ENCODE peak calls at places on chromosomes 5 and 9, in four cellular contexts. One of them, this sample, is unnamed.

GRCh38 chr9:135906291-135907005 is 898 bp downstream of the CAMSAP1 start:
- DNase-seq in stimulated activated CD8-positive, alpha-beta memory T cell treated with anti-CD3 and anti-CD28 coated beads, Interleukin-15, amount 100 ng/mL, for 4 hours: no peak
- DNase-seq in NAMALWA: no peak
- DNase-seq in T-helper 22 cell: no peak
- DNase-seq in this sample: peak

GRCh38 chr9:90896231-90896630 is 94.6 kb downstream of the SYK start:
- DNase-seq in stimulated activated CD8-positive, alpha-beta memory T cell treated with anti-CD3 and anti-CD28 coated beads, Interleukin-15, amount 100 ng/mL, for 4 hours: no peak
- DNase-seq in NAMALWA: no peak
- DNase-seq in T-helper 22 cell: no peak
- DNase-seq in this sample: no peak

GRCh38 chr9:38432922-38433510 is 8.8 kb upstream of the IGFBPL1 start:
- DNase-seq in stimulated activated CD8-positive, alpha-beta memory T cell treated with anti-CD3 and anti-CD28 coated beads, Interleukin-15, amount 100 ng/mL, for 4 hours: no peak
- DNase-seq in NAMALWA: peak
- DNase-seq in T-helper 22 cell: no peak
- DNase-seq in this sample: no peak

GRCh38 chr5:36741138-36741537 is 134.7 kb downstream of the SLC1A3 start:
- DNase-seq in stimulated activated CD8-positive, alpha-beta memory T cell treated with anti-CD3 and anti-CD28 coated beads, Interleukin-15, amount 100 ng/mL, for 4 hours: no peak
- DNase-seq in NAMALWA: no peak
- DNase-seq in T-helper 22 cell: no peak
- DNase-seq in this sample: no peak

GRCh38 chr9:120625222-120625621 is 45.3 kb upstream of the CDK5RAP2 start:
- DNase-seq in stimulated activated CD8-positive, alpha-beta memory T cell treated with anti-CD3 and anti-CD28 coated beads, Interleukin-15, amount 100 ng/mL, for 4 hours: no peak
- DNase-seq in NAMALWA: no peak
- DNase-seq in T-helper 22 cell: no peak
- DNase-seq in this sample: no peak

GRCh38 chr5:147046226-147046625 is 167.7 kb upstream of the PPP2R2B start:
- DNase-seq in stimulated activated CD8-positive, alpha-beta memory T cell treated with anti-CD3 and anti-CD28 coated beads, Interleukin-15, amount 100 ng/mL, for 4 hours: no peak
- DNase-seq in NAMALWA: no peak
- DNase-seq in T-helper 22 cell: no peak
- DNase-seq in this sample: no peak

GRCh38 chr5:96391921-96392320 is 41.1 kb downstream of the PCSK1 start:
- DNase-seq in stimulated activated CD8-positive, alpha-beta memory T cell treated with anti-CD3 and anti-CD28 coated beads, Interleukin-15, amount 100 ng/mL, for 4 hours: no peak
- DNase-seq in NAMALWA: no peak
- DNase-seq in T-helper 22 cell: no peak
- DNase-seq in this sample: no peak

GRCh38 chr5:10559151-10559550 is 4.7 kb upstream of the ANKRD33B start:
- DNase-seq in stimulated activated CD8-positive, alpha-beta memory T cell treated with anti-CD3 and anti-CD28 coated beads, Interleukin-15, amount 100 ng/mL, for 4 hours: no peak
- DNase-seq in NAMALWA: no peak
- DNase-seq in T-helper 22 cell: no peak
- DNase-seq in this sample: peak

GRCh38 chr5:129459485-129460120 is 495 bp upstream of the ADAMTS19 start:
- DNase-seq in stimulated activated CD8-positive, alpha-beta memory T cell treated with anti-CD3 and anti-CD28 coated beads, Interleukin-15, amount 100 ng/mL, for 4 hours: no peak
- DNase-seq in NAMALWA: no peak
- DNase-seq in T-helper 22 cell: no peak
- DNase-seq in this sample: no peak

GRCh38 chr5:65506961-65507360 is 25.2 kb upstream of the ADAMTS6 start:
- DNase-seq in stimulated activated CD8-positive, alpha-beta memory T cell treated with anti-CD3 and anti-CD28 coated beads, Interleukin-15, amount 100 ng/mL, for 4 hours: no peak
- DNase-seq in NAMALWA: no peak
- DNase-seq in T-helper 22 cell: no peak
- DNase-seq in this sample: no peak

GRCh38 chr5:128216860-128217531 is 133.4 kb downstream of the SLC12A2 start:
- DNase-seq in stimulated activated CD8-positive, alpha-beta memory T cell treated with anti-CD3 and anti-CD28 coated beads, Interleukin-15, amount 100 ng/mL, for 4 hours: no peak
- DNase-seq in NAMALWA: no peak
- DNase-seq in T-helper 22 cell: no peak
- DNase-seq in this sample: no peak

GRCh38 chr5:107135391-107135790 is 535.3 kb downstream of the EFNA5 start:
- DNase-seq in stimulated activated CD8-positive, alpha-beta memory T cell treated with anti-CD3 and anti-CD28 coated beads, Interleukin-15, amount 100 ng/mL, for 4 hours: no peak
- DNase-seq in NAMALWA: no peak
- DNase-seq in T-helper 22 cell: no peak
- DNase-seq in this sample: no peak

GRCh38 chr9:115220339-115221009 is 102.5 kb upstream of the TNC start:
- DNase-seq in stimulated activated CD8-positive, alpha-beta memory T cell treated with anti-CD3 and anti-CD28 coated beads, Interleukin-15, amount 100 ng/mL, for 4 hours: no peak
- DNase-seq in NAMALWA: no peak
- DNase-seq in T-helper 22 cell: no peak
- DNase-seq in this sample: no peak

GRCh38 chr9:122125891-122126331 is 32.8 kb upstream of the TTLL11 start:
- DNase-seq in stimulated activated CD8-positive, alpha-beta memory T cell treated with anti-CD3 and anti-CD28 coated beads, Interleukin-15, amount 100 ng/mL, for 4 hours: no peak
- DNase-seq in NAMALWA: no peak
- DNase-seq in T-helper 22 cell: no peak
- DNase-seq in this sample: peak

GRCh38 chr9:87812375-87813118 is 70.1 kb upstream of the SPATA31E1 start:
- DNase-seq in stimulated activated CD8-positive, alpha-beta memory T cell treated with anti-CD3 and anti-CD28 coated beads, Interleukin-15, amount 100 ng/mL, for 4 hours: no peak
- DNase-seq in NAMALWA: no peak
- DNase-seq in T-helper 22 cell: no peak
- DNase-seq in this sample: no peak

GRCh38 chr5:173498871-173499470 is 117.5 kb downstream of the BOD1 start:
- DNase-seq in stimulated activated CD8-positive, alpha-beta memory T cell treated with anti-CD3 and anti-CD28 coated beads, Interleukin-15, amount 100 ng/mL, for 4 hours: no peak
- DNase-seq in NAMALWA: no peak
- DNase-seq in T-helper 22 cell: no peak
- DNase-seq in this sample: no peak

GRCh38 chr5:146813748-146814147 is 64.8 kb downstream of the PPP2R2B start:
- DNase-seq in stimulated activated CD8-positive, alpha-beta memory T cell treated with anti-CD3 and anti-CD28 coated beads, Interleukin-15, amount 100 ng/mL, for 4 hours: no peak
- DNase-seq in NAMALWA: no peak
- DNase-seq in T-helper 22 cell: no peak
- DNase-seq in this sample: no peak

GRCh38 chr9:36543916-36544315 is 28.8 kb upstream of the MELK start:
- DNase-seq in stimulated activated CD8-positive, alpha-beta memory T cell treated with anti-CD3 and anti-CD28 coated beads, Interleukin-15, amount 100 ng/mL, for 4 hours: no peak
- DNase-seq in NAMALWA: no peak
- DNase-seq in T-helper 22 cell: no peak
- DNase-seq in this sample: peak

GRCh38 chr9:98117984-98118639 is 910 bp downstream of the TRIM14 start:
- DNase-seq in stimulated activated CD8-positive, alpha-beta memory T cell treated with anti-CD3 and anti-CD28 coated beads, Interleukin-15, amount 100 ng/mL, for 4 hours: no peak
- DNase-seq in NAMALWA: peak
- DNase-seq in T-helper 22 cell: no peak
- DNase-seq in this sample: no peak

GRCh38 chr5:99032234-99033013 is 103.6 kb upstream of the CHD1 start:
- DNase-seq in stimulated activated CD8-positive, alpha-beta memory T cell treated with anti-CD3 and anti-CD28 coated beads, Interleukin-15, amount 100 ng/mL, for 4 hours: no peak
- DNase-seq in NAMALWA: peak
- DNase-seq in T-helper 22 cell: no peak
- DNase-seq in this sample: no peak

GRCh38 chr9:124503713-124504529 is 3.3 kb downstream of the NR5A1 start:
- DNase-seq in stimulated activated CD8-positive, alpha-beta memory T cell treated with anti-CD3 and anti-CD28 coated beads, Interleukin-15, amount 100 ng/mL, for 4 hours: no peak
- DNase-seq in NAMALWA: no peak
- DNase-seq in T-helper 22 cell: no peak
- DNase-seq in this sample: no peak

GRCh38 chr9:68794898-68795297 is 89.9 kb downstream of the PIP5K1B start:
- DNase-seq in stimulated activated CD8-positive, alpha-beta memory T cell treated with anti-CD3 and anti-CD28 coated beads, Interleukin-15, amount 100 ng/mL, for 4 hours: no peak
- DNase-seq in NAMALWA: no peak
- DNase-seq in T-helper 22 cell: no peak
- DNase-seq in this sample: no peak

GRCh38 chr5:62256161-62257017 is 49.6 kb upstream of the KIF2A start:
- DNase-seq in stimulated activated CD8-positive, alpha-beta memory T cell treated with anti-CD3 and anti-CD28 coated beads, Interleukin-15, amount 100 ng/mL, for 4 hours: no peak
- DNase-seq in NAMALWA: peak
- DNase-seq in T-helper 22 cell: no peak
- DNase-seq in this sample: no peak

GRCh38 chr9:124363326-124364096 is 51.7 kb downstream of the PSMB7 start:
- DNase-seq in stimulated activated CD8-positive, alpha-beta memory T cell treated with anti-CD3 and anti-CD28 coated beads, Interleukin-15, amount 100 ng/mL, for 4 hours: no peak
- DNase-seq in NAMALWA: no peak
- DNase-seq in T-helper 22 cell: no peak
- DNase-seq in this sample: no peak

GRCh38 chr5:151870820-151871219 is 53.8 kb downstream of the GLRA1 start:
- DNase-seq in stimulated activated CD8-positive, alpha-beta memory T cell treated with anti-CD3 and anti-CD28 coated beads, Interleukin-15, amount 100 ng/mL, for 4 hours: no peak
- DNase-seq in NAMALWA: no peak
- DNase-seq in T-helper 22 cell: no peak
- DNase-seq in this sample: no peak

GRCh38 chr5:142871056-142871879 is 101.1 kb downstream of the ARHGAP26 start:
- DNase-seq in stimulated activated CD8-positive, alpha-beta memory T cell treated with anti-CD3 and anti-CD28 coated beads, Interleukin-15, amount 100 ng/mL, for 4 hours: no peak
- DNase-seq in NAMALWA: no peak
- DNase-seq in T-helper 22 cell: no peak
- DNase-seq in this sample: no peak

GRCh38 chr9:126160067-126160853 is 166.4 kb upstream of the MVB12B start:
- DNase-seq in stimulated activated CD8-positive, alpha-beta memory T cell treated with anti-CD3 and anti-CD28 coated beads, Interleukin-15, amount 100 ng/mL, for 4 hours: no peak
- DNase-seq in NAMALWA: no peak
- DNase-seq in T-helper 22 cell: no peak
- DNase-seq in this sample: no peak

GRCh38 chr5:43193171-43193951 is 1.3 kb downstream of the NIM1K start:
- DNase-seq in stimulated activated CD8-positive, alpha-beta memory T cell treated with anti-CD3 and anti-CD28 coated beads, Interleukin-15, amount 100 ng/mL, for 4 hours: no peak
- DNase-seq in NAMALWA: peak
- DNase-seq in T-helper 22 cell: no peak
- DNase-seq in this sample: no peak

GRCh38 chr5:76431779-76432178 is 28.7 kb downstream of the IQGAP2 start:
- DNase-seq in stimulated activated CD8-positive, alpha-beta memory T cell treated with anti-CD3 and anti-CD28 coated beads, Interleukin-15, amount 100 ng/mL, for 4 hours: no peak
- DNase-seq in NAMALWA: no peak
- DNase-seq in T-helper 22 cell: no peak
- DNase-seq in this sample: no peak

GRCh38 chr9:120886490-120886967 is 9.5 kb upstream of the PHF19 start:
- DNase-seq in stimulated activated CD8-positive, alpha-beta memory T cell treated with anti-CD3 and anti-CD28 coated beads, Interleukin-15, amount 100 ng/mL, for 4 hours: no peak
- DNase-seq in NAMALWA: no peak
- DNase-seq in T-helper 22 cell: no peak
- DNase-seq in this sample: peak

GRCh38 chr5:58114324-58114723 is 345.6 kb downstream of the PLK2 start:
- DNase-seq in stimulated activated CD8-positive, alpha-beta memory T cell treated with anti-CD3 and anti-CD28 coated beads, Interleukin-15, amount 100 ng/mL, for 4 hours: no peak
- DNase-seq in NAMALWA: no peak
- DNase-seq in T-helper 22 cell: no peak
- DNase-seq in this sample: no peak

GRCh38 chr5:74384851-74385250 is 255.7 kb downstream of the ENC1 start:
- DNase-seq in stimulated activated CD8-positive, alpha-beta memory T cell treated with anti-CD3 and anti-CD28 coated beads, Interleukin-15, amount 100 ng/mL, for 4 hours: no peak
- DNase-seq in NAMALWA: no peak
- DNase-seq in T-helper 22 cell: no peak
- DNase-seq in this sample: no peak

GRCh38 chr9:120622790-120623189 is 42.8 kb upstream of the CDK5RAP2 start:
- DNase-seq in stimulated activated CD8-positive, alpha-beta memory T cell treated with anti-CD3 and anti-CD28 coated beads, Interleukin-15, amount 100 ng/mL, for 4 hours: no peak
- DNase-seq in NAMALWA: no peak
- DNase-seq in T-helper 22 cell: no peak
- DNase-seq in this sample: no peak

GRCh38 chr9:10062629-10063395 is 550.0 kb downstream of the PTPRD start:
- DNase-seq in stimulated activated CD8-positive, alpha-beta memory T cell treated with anti-CD3 and anti-CD28 coated beads, Interleukin-15, amount 100 ng/mL, for 4 hours: no peak
- DNase-seq in NAMALWA: no peak
- DNase-seq in T-helper 22 cell: no peak
- DNase-seq in this sample: no peak

GRCh38 chr9:127763918-127764384 is 14.5 kb downstream of the SH2D3C start:
- DNase-seq in stimulated activated CD8-positive, alpha-beta memory T cell treated with anti-CD3 and anti-CD28 coated beads, Interleukin-15, amount 100 ng/mL, for 4 hours: no peak
- DNase-seq in NAMALWA: peak
- DNase-seq in T-helper 22 cell: no peak
- DNase-seq in this sample: no peak

GRCh38 chr5:59124983-59125960 is 542.4 kb downstream of the RAB3C start:
- DNase-seq in stimulated activated CD8-positive, alpha-beta memory T cell treated with anti-CD3 and anti-CD28 coated beads, Interleukin-15, amount 100 ng/mL, for 4 hours: no peak
- DNase-seq in NAMALWA: no peak
- DNase-seq in T-helper 22 cell: no peak
- DNase-seq in this sample: no peak

GRCh38 chr5:112179290-112179689 is 239.8 kb downstream of the EPB41L4A start:
- DNase-seq in stimulated activated CD8-positive, alpha-beta memory T cell treated with anti-CD3 and anti-CD28 coated beads, Interleukin-15, amount 100 ng/mL, for 4 hours: no peak
- DNase-seq in NAMALWA: no peak
- DNase-seq in T-helper 22 cell: no peak
- DNase-seq in this sample: no peak

GRCh38 chr9:70533492-70533891 is 119.0 kb upstream of the KLF9 start:
- DNase-seq in stimulated activated CD8-positive, alpha-beta memory T cell treated with anti-CD3 and anti-CD28 coated beads, Interleukin-15, amount 100 ng/mL, for 4 hours: no peak
- DNase-seq in NAMALWA: no peak
- DNase-seq in T-helper 22 cell: no peak
- DNase-seq in this sample: no peak

GRCh38 chr9:113873446-113873845 is 2.7 kb upstream of the ZNF618 start:
- DNase-seq in stimulated activated CD8-positive, alpha-beta memory T cell treated with anti-CD3 and anti-CD28 coated beads, Interleukin-15, amount 100 ng/mL, for 4 hours: no peak
- DNase-seq in NAMALWA: no peak
- DNase-seq in T-helper 22 cell: no peak
- DNase-seq in this sample: no peak

This sample was measured in sigmoid colon.